ENCODE peak calls at places on chromosomes 6 and 20, in ten cellular contexts. Z is breast epithelium; R is NCI-H1694 treated with DMSO at 0.1 percent for 48 hours; G is IMR-90; C is tibial artery; D is amygdala; F is transverse colon; O is pancreas; J is activated naive CD8-positive, alpha-beta T cell treated with anti-CD3 and anti-CD28 coated beads, Interleukin-2, amount 50 U/mL, for 16 hours; Y is dermis microvascular lymphatic vessel endothelial cell. X is an unnamed sample.

GRCh38 chr20:38875170-38875993 is 50.8 kb upstream of the FAM83D start:
- DNase-seq in Z (no peak), R (no peak), G (no peak), C (no peak), D (no peak), F (peak), O (no peak), J (no peak), Y (peak), X (peak)

GRCh38 chr6:41263267-41263666 is 23.2 kb downstream of the TREM1 start:
- DNase-seq in Z (no peak), R (no peak), G (no peak), C (no peak), D (no peak), F (no peak), O (no peak), J (no peak), Y (no peak), X (no peak)

GRCh38 chr6:92161953-92162352 is 1257.4 kb downstream of the EPHA7 start:
- DNase-seq in Z (no peak), R (no peak), G (no peak), C (no peak), D (no peak), F (no peak), O (no peak), J (no peak), Y (no peak), X (no peak)

GRCh38 chr6:161917645-161918044 is 643.8 kb upstream of the AGPAT4 start:
- DNase-seq in Z (no peak), R (no peak), G (no peak), C (no peak), D (no peak), F (no peak), O (no peak), J (no peak), Y (no peak), X (no peak)

GRCh38 chr6:4491501-4492260 is 284.5 kb upstream of the CDYL start:
- DNase-seq in Z (no peak), R (no peak), G (peak), C (no peak), D (no peak), F (no peak), O (no peak), J (no peak), Y (peak), X (no peak)

GRCh38 chr6:170088349-170088951 is 202.4 kb downstream of the DLL1 start:
- DNase-seq in Z (no peak), R (no peak), G (no peak), C (peak), D (no peak), F (peak), O (peak), J (no peak), Y (no peak), X (no peak)

GRCh38 chr6:43993881-43994523 is 133.2 kb downstream of the MRPL14 start:
- DNase-seq in Z (no peak), R (no peak), G (no peak), C (peak), D (no peak), F (no peak), O (no peak), J (no peak), Y (no peak), X (no peak)

GRCh38 chr6:38153946-38154345 is 334.4 kb downstream of the ZFAND3 start:
- DNase-seq in Z (no peak), R (no peak), G (no peak), C (peak), D (no peak), F (no peak), O (no peak), J (no peak), Y (no peak), X (no peak)

GRCh38 chr6:152096863-152097496 is 289.5 kb downstream of the ESR1 start:
- DNase-seq in Z (no peak), R (no peak), G (peak), C (no peak), D (no peak), F (no peak), O (no peak), J (no peak), Y (peak), X (no peak)

GRCh38 chr6:10184408-10185187 is 230.3 kb downstream of the TFAP2A start:
- DNase-seq in Z (no peak), R (no peak), G (no peak), C (no peak), D (no peak), F (no peak), O (no peak), J (no peak), Y (no peak), X (no peak)

GRCh38 chr6:72811971-72812421 is 190.1 kb downstream of the KCNQ5 start:
- DNase-seq in Z (no peak), R (no peak), G (peak), C (no peak), D (no peak), F (no peak), O (no peak), J (no peak), Y (no peak), X (no peak)

GRCh38 chr6:85081102-85081501 is 316.7 kb upstream of the TBX18 start:
- DNase-seq in Z (no peak), R (no peak), G (no peak), C (no peak), D (no peak), F (no peak), O (no peak), J (no peak), Y (no peak), X (no peak)

GRCh38 chr6:163965426-163966348 is 551.2 kb downstream of the QKI start:
- DNase-seq in Z (no peak), R (no peak), G (no peak), C (no peak), D (no peak), F (no peak), O (no peak), J (no peak), Y (peak), X (no peak)

GRCh38 chr6:156652231-156652750 is 124.9 kb upstream of the ARID1B start:
- DNase-seq in Z (no peak), R (no peak), G (no peak), C (no peak), D (no peak), F (no peak), O (no peak), J (no peak), Y (no peak), X (no peak)

X was measured in cerebellar cortex.